ENCODE peak calls at places on chromosomes 2 and 18, in five cellular contexts. M is kidney epithelial cell, P is aorta, W is esophagus muscularis mucosa, L is T-helper 1 cell. R is an unnamed sample.

GRCh38 chr2:19256239-19256638 is 102.2 kb downstream of the OSR1 start:
- DNase-seq in M (peak; percentile 21), P (no peak), W (no peak), L (no peak), R (peak; percentile 68)

GRCh38 chr2:205245652-205246051 is 436.6 kb upstream of the NRP2 start:
- DNase-seq in M (no peak), P (no peak), W (no peak), L (no peak), R (peak; percentile 22)

GRCh38 chr2:25794544-25795276 is 83.6 kb downstream of the ASXL2 start:
- DNase-seq in M (no peak), P (no peak), W (no peak), L (no peak), R (no peak)

GRCh38 chr2:58834404-58834803 is 593.3 kb upstream of the FANCL start:
- DNase-seq in M (peak; percentile 4), P (no peak), W (no peak), L (no peak), R (no peak)

GRCh38 chr2:189641565-189641964 is 19.7 kb upstream of the ASNSD1 start:
- DNase-seq in M (no peak), P (no peak), W (peak; percentile 42), L (no peak), R (no peak)

GRCh38 chr2:105748564-105748963 is 3.9 kb downstream of the NCK2 start:
- DNase-seq in M (no peak), P (no peak), W (no peak), L (no peak), R (no peak)

GRCh38 chr2:10004836-10005235 is 38.5 kb upstream of the KLF11 start:
- DNase-seq in M (no peak), P (no peak), W (no peak), L (no peak), R (no peak)

GRCh38 chr18:59376351-59376935 is 17.4 kb upstream of the LMAN1 start:
- DNase-seq in M (no peak), P (no peak), W (no peak), L (no peak), R (no peak)

GRCh38 chr2:222982010-222982908 is 69.7 kb upstream of the KCNE4 start:
- DNase-seq in M (peak; percentile 72), P (peak; percentile 70), W (peak; percentile 80), L (no peak), R (peak; percentile 10)

GRCh38 chr2:120793682-120794403 is 58.2 kb downstream of the GLI2 start:
- DNase-seq in M (no peak), P (no peak), W (no peak), L (no peak), R (no peak)

GRCh38 chr2:31386648-31387047 is 27.9 kb downstream of the XDH start:
- DNase-seq in M (no peak), P (no peak), W (no peak), L (no peak), R (no peak)

GRCh38 chr2:161306919-161307318 is 1.3 kb upstream of the PSMD14 start:
- DNase-seq in M (no peak), P (no peak), W (no peak), L (no peak), R (no peak)

GRCh38 chr2:12430036-12430795 is 286.5 kb upstream of the TRIB2 start:
- DNase-seq in M (no peak), P (no peak), W (no peak), L (no peak), R (peak; percentile 41)

GRCh38 chr2:234496442-234496834 is 443 bp downstream of the ARL4C start:
- DNase-seq in M (no peak), P (no peak), W (no peak), L (peak; percentile 15), R (no peak)

GRCh38 chr2:41414486-41415230 is 633.2 kb upstream of the PKDCC start:
- DNase-seq in M (no peak), P (no peak), W (no peak), L (no peak), R (no peak)

GRCh38 chr2:223576873-223577272 is 25.3 kb downstream of the SCG2 start:
- DNase-seq in M (no peak), P (no peak), W (no peak), L (no peak), R (no peak)

GRCh38 chr2:205321240-205321639 is 361.1 kb upstream of the NRP2 start:
- DNase-seq in M (no peak), P (no peak), W (no peak), L (no peak), R (no peak)